ENCODE peak calls at places on chromosomes 12 and 14, in four cellular contexts. O, F, Q and J are unnamed samples.

GRCh38 chr12:43805857-43806736 is at the start of gene TWF1:
- DNase-seq in O (peak; percentile 81), F (no peak), Q (peak; percentile 92), J (peak; percentile 86)

GRCh38 chr12:32558941-32559340 is 120.2 kb upstream of the DNM1L start:
- DNase-seq in O (no peak), F (no peak), Q (no peak), J (no peak)

GRCh38 chr14:103594265-103594664 is 31.5 kb downstream of the COA8 start:
- DNase-seq in O (no peak), F (no peak), Q (no peak), J (no peak)

GRCh38 chr12:108815369-108815768 is 42.0 kb downstream of the SSH1 start:
- DNase-seq in O (no peak), F (no peak), Q (no peak), J (no peak)

GRCh38 chr14:38623661-38624060 is 367.8 kb upstream of the CLEC14A start:
- DNase-seq in O (no peak), F (no peak), Q (no peak), J (no peak)

GRCh38 chr12:109532721-109533486 is 40.4 kb downstream of the MMAB start:
- DNase-seq in O (no peak), F (no peak), Q (no peak), J (no peak)

GRCh38 chr12:84136862-84137367 is 775.7 kb downstream of the SLC6A15 start:
- DNase-seq in O (no peak), F (no peak), Q (no peak), J (no peak)

GRCh38 chr12:128424931-128425431 is 158.0 kb downstream of the TMEM132C start:
- DNase-seq in O (no peak), F (no peak), Q (no peak), J (no peak)

GRCh38 chr12:89251326-89252237 is 100.7 kb downstream of the DUSP6 start:
- DNase-seq in O (no peak), F (no peak), Q (peak; percentile 13), J (no peak)

GRCh38 chr14:64806202-64806861 is 73.4 kb downstream of the SPTB start:
- DNase-seq in O (no peak), F (peak; percentile 76), Q (no peak), J (no peak)

GRCh38 chr14:32986791-32987545 is 48.3 kb downstream of the NPAS3 start:
- DNase-seq in O (no peak), F (no peak), Q (no peak), J (no peak)

GRCh38 chr14:104227806-104228205 is 89.4 kb downstream of the KIF26A start:
- DNase-seq in O (no peak), F (no peak), Q (no peak), J (no peak)

GRCh38 chr12:54005853-54006699 is 2.7 kb upstream of the HOXC8 start:
- DNase-seq in O (peak; percentile 79), F (no peak), Q (peak; percentile 86), J (peak; percentile 96)

GRCh38 chr12:110563702-110564470 is 19.2 kb downstream of the PPTC7 start:
- DNase-seq in O (peak; percentile 21), F (no peak), Q (no peak), J (no peak)

GRCh38 chr12:121805800-121806555 is 2.2 kb downstream of the SETD1B start:
- DNase-seq in O (no peak), F (no peak), Q (peak; percentile 29), J (peak; percentile 64)

GRCh38 chr14:50351016-50351415 is 38.9 kb downstream of the DMAC2L start:
- DNase-seq in O (peak; percentile 59), F (no peak), Q (no peak), J (no peak)

GRCh38 chr14:57816568-57817284 is 49.2 kb downstream of the SLC35F4 start:
- DNase-seq in O (no peak), F (no peak), Q (no peak), J (no peak)

GRCh38 chr12:89793946-89794345 is 85.3 kb upstream of the ATP2B1 start:
- DNase-seq in O (no peak), F (no peak), Q (no peak), J (no peak)

GRCh38 chr12:15037091-15037723 is 64.4 kb downstream of the PDE6H start:
- DNase-seq in O (no peak), F (no peak), Q (no peak), J (no peak)

GRCh38 chr12:47983541-47984115 is 20.2 kb downstream of the TMEM106C start:
- DNase-seq in O (no peak), F (no peak), Q (no peak), J (no peak)

GRCh38 chr12:111193511-111193910 is 175.4 kb downstream of the PHETA1 start:
- DNase-seq in O (no peak), F (no peak), Q (no peak), J (no peak)

GRCh38 chr12:4449862-4450222 is 4.2 kb upstream of the FGF6 start:
- DNase-seq in O (no peak), F (no peak), Q (no peak), J (no peak)

GRCh38 chr14:95549656-95550585 is 15.1 kb downstream of the GLRX5 start:
- DNase-seq in O (no peak), F (no peak), Q (no peak), J (no peak)

GRCh38 chr14:104766863-104767633 is 14.1 kb downstream of the SIVA1 start:
- DNase-seq in O (no peak), F (no peak), Q (no peak), J (no peak)

GRCh38 chr12:24820872-24821271 is 128.0 kb downstream of the BCAT1 start:
- DNase-seq in O (no peak), F (no peak), Q (no peak), J (no peak)

GRCh38 chr14:64232944-64233343 is 61.2 kb downstream of the ESR2 start:
- DNase-seq in O (no peak), F (no peak), Q (no peak), J (no peak)

GRCh38 chr12:69534389-69534822 is 50.9 kb upstream of the CCT2 start:
- DNase-seq in O (peak; percentile 71), F (peak; percentile 50), Q (no peak), J (no peak)

GRCh38 chr12:113700943-113701342 is 229.3 kb upstream of the LHX5 start:
- DNase-seq in O (no peak), F (peak; percentile 17), Q (no peak), J (no peak)

GRCh38 chr14:87888136-87888999 is 104.6 kb downstream of the GALC start:
- DNase-seq in O (no peak), F (no peak), Q (peak; percentile 30), J (no peak)

GRCh38 chr14:61586539-61587396 is 108.5 kb upstream of the HIF1A start:
- DNase-seq in O (no peak), F (no peak), Q (no peak), J (no peak)

DNA sequence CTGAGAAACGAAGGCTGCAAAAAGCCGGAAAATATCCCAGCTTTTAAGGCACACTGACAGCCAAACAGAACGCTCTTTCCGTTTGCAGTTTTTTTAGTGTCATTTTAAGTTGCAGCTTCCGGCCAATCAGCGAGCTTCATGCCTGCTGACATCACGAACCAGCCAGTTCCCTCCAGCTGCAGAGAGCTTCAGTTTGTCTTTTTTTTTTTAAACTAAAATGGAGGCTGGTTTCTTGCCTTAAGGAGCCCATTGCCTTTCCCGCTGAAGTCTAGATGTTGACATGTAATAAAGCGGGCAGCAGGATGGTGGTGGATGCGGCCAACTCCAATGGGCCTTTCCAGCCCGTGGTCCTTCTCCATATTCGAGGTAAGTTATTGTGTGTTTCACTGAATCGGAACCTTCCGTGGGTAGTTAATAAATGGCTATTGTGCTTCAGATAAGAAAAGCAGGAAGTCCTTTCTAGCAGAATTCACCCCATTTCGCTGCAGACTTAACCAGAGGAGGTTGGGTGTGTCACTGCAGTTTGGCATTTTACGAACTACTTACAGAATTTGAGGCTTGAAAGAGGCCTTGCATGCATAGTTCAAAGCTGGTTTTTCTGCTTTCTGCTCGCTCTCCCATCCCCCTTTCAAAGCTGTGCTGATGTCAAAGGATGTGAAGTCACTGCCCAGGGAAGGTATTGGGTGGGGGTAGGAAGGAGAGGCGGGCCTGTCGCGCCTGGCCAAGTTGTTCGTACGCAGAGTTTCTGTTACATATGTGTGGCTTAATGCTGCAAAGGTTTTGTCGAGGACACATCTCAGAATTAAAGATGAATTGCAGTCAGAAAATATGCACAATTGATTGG is 48.4 kb downstream of the PPP2R5C start:
- DNase-seq in O (peak; percentile 95), F (peak; percentile 86), Q (peak; percentile 76), J (peak; percentile 90)
- H3K4me1 ChIP-seq in O (peaks cover 16% of the 10 kb centered on the region), F (peaks cover 29% of the 10 kb centered on the region), Q (peaks cover 44% of the 10 kb centered on the region), J (peaks cover 51% of the 10 kb centered on the region)

DNA sequence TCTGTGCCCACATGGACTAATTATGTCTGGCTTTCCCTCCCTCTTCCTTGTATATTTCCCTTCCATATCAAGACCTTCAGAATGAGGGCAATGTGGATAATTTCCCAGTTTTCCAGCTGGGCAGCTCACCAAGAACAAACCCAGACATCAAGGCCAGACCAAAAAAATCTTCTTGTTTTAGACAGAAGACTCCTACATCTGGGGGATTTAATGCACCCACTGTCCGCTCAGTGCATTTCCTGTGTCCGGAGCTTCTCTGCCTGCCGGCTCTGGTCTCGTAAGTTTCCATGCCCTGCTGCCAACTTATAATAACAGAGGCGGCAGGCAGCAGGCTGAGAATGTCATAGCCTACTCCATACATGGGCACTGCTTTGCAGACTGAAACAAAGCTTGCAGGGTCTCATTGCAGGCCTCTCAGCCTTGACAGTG is 207.2 kb upstream of the BCL2L14 start:
- DNase-seq in O (peak; percentile 77), F (no peak), Q (no peak), J (no peak)
- H3K4me3 ChIP-seq in O (no peak overlapping the region), F (no peak overlapping the region), Q (no peak overlapping the region), J (no peak overlapping the region)

DNA sequence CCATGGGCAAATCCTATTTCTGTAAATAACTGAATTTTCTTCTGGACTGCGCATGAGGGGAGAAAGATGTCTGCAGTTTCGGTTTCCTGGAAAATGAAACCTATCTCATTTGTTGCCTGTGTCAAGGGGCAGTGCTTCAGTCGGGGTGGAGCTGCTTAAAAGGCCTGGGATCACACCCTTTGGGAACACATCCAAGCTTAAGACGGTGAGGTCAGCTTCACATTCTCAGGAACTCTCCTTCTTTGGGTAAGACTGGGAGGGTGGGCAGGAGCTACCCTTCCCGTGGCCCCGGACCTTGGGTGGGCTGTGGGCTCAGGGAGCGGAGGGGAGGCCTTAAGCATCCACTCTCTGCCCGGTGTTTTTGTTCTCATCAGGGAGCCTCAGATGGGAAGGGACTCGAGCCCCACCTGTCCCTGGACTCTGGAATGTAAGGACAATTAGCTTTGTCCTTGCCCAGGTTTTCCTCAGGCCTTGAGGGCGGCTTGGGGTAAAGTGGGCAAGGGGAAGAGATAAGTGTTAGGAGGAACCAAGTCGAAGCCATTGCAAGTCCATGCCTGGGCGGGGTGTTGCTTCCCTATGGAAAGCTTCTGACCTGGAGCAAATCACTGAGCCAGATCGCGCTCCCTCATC is at the start of gene IFI27:
- DNase-seq in O (peak; percentile 62), F (no peak), Q (peak; percentile 48), J (no peak)
- TF ChIP-seq POLR2AphosphoS5 in O (peak; percentile 37), F (no peak), Q (no peak), J (no peak)

DNA sequence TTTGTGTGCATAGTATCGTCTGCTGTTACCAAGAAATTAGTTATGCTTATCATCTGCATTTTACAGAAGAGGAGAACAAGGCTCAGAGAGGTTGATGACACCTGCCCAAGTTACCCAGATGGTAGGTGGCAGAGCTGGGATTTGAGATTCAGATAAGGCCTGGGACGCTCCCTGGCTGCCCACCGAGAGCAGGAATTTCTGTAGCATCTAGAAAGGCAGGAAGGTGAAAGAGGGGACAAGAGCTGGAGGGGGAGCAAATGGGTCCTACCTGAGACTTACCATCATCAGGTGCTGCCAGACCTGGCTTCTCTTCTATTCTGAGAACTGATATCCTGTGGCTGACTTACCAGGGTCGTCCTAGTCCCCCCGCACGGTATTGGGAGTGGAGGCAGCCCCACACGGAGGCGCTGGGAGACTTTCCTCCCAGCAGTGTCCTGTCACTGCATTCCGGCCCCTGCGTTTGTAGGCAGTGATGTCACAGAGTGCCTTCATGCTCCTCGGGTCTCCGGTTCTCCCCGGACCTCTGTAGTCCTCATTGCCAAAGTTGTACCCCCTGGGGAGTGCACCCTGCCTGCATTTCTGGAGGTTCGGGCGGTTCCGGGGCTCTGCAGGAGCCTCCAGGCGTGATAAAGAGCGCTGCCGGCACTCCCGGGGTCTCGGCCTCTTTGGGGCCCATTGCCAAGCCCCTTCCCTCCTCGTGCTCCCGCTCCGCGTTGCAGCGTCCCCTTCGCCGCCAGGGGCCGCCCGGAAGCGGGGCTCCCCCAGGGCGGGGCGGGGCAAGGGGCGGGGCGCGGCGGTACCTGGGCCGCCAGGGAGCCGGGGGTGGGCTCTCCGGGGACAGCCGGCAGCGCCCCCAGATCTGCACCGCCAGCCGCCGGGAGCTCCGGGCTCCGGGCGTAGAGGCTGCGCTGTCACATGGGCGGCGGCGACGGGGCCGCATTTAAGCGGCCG is at the start of gene CABP1:
- DNase-seq in O (no peak), F (no peak), Q (peak; percentile 83), J (no peak)
- H3K4me1 ChIP-seq in O (peaks cover 3% of the 10 kb centered on the region), F (no peaks in the 10 kb centered on the region), Q (no peaks in the 10 kb centered on the region), J (peaks cover 15% of the 10 kb centered on the region)